ENCODE peak calls at places on chromosome 14, in eight cellular contexts. B, P, J, U, G, L, F and D are unnamed samples.

GRCh38 chr14:54829486-54830224 is 73.0 kb downstream of the GCH1 start:
- DNase-seq in G (no peak), P (no peak), B (no peak), J (no peak), F (no peak), L (no peak), U (no peak), D (no peak)

GRCh38 chr14:73339846-73340565 is 102.7 kb downstream of the PAPLN start:
- DNase-seq in J (no peak), U (no peak), L (no peak), G (peak), B (no peak), P (no peak), F (no peak), D (no peak)

GRCh38 chr14:104353921-104354701 is 215.7 kb downstream of the KIF26A start:
- DNase-seq in F (no peak), L (no peak), U (no peak), G (no peak), P (peak), J (no peak), B (no peak), D (no peak)

GRCh38 chr14:42228611-42229010 is 621.9 kb downstream of the LRFN5 start:
- DNase-seq in F (no peak), G (no peak), L (no peak), B (no peak), J (no peak), P (no peak), U (no peak), D (no peak)

GRCh38 chr14:72990171-72990570 is 36.7 kb downstream of the ZFYVE1 start:
- DNase-seq in U (no peak), J (no peak), P (no peak), G (no peak), L (no peak), B (no peak), F (no peak), D (no peak)

GRCh38 chr14:61940669-61941420 is 178.6 kb downstream of the SNAPC1 start:
- DNase-seq in P (no peak), G (no peak), F (no peak), U (no peak), B (no peak), L (no peak), J (no peak), D (no peak)

GRCh38 chr14:95256776-95257060 is 63.0 kb downstream of the CLMN start:
- DNase-seq in J (no peak), U (no peak), P (no peak), G (no peak), L (no peak), F (no peak), B (no peak), D (no peak)

GRCh38 chr14:38290601-38291190 is 34.8 kb upstream of the CLEC14A start:
- DNase-seq in L (no peak), U (peak), G (no peak), F (no peak), B (peak), J (peak), P (no peak), D (peak)

GRCh38 chr14:101104485-101104884 is 201.0 kb upstream of the RTL1 start:
- DNase-seq in G (no peak), F (no peak), P (no peak), L (no peak), J (no peak), U (no peak), B (no peak), D (no peak)

GRCh38 chr14:79076428-79076827 is 906.3 kb downstream of the NRXN3 start:
- DNase-seq in U (no peak), P (no peak), L (no peak), J (no peak), G (no peak), B (no peak), F (no peak), D (no peak)

GRCh38 chr14:106831322-106831720 is 1304.9 kb downstream of the TMEM121 start:
- DNase-seq in J (no peak), P (no peak), U (no peak), G (no peak), B (no peak), F (no peak), L (peak), D (no peak)

GRCh38 chr14:79656086-79656485 is 555.2 kb downstream of the DIO2 start:
- DNase-seq in B (no peak), F (no peak), U (no peak), J (no peak), L (no peak), G (no peak), P (no peak), D (no peak)

GRCh38 chr14:105087963-105088811 is 23.0 kb upstream of the GPR132 start:
- DNase-seq in G (peak), B (peak), F (peak), L (no peak), J (no peak), U (peak), P (no peak), D (peak)

GRCh38 chr14:73502017-73502619 is 11.4 kb downstream of the RIOX1 start:
- DNase-seq in J (no peak), P (no peak), B (peak), G (no peak), U (no peak), L (no peak), F (no peak), D (no peak)

GRCh38 chr14:77612011-77612620 is 4.3 kb downstream of the SPTLC2 start:
- DNase-seq in F (no peak), B (peak), L (no peak), U (peak), P (no peak), G (no peak), J (no peak), D (peak)

GRCh38 chr14:43894534-43894933 is 612.5 kb downstream of the FSCB start:
- DNase-seq in B (peak), P (no peak), U (no peak), L (no peak), F (no peak), G (no peak), J (no peak), D (no peak)

GRCh38 chr14:25381498-25381897 is 331.6 kb upstream of the STXBP6 start:
- DNase-seq in B (no peak), L (no peak), F (no peak), P (no peak), G (no peak), U (no peak), J (no peak), D (no peak)

GRCh38 chr14:22657861-22658260 is 13.7 kb upstream of the OR6J1 start:
- DNase-seq in B (peak), G (no peak), L (no peak), F (no peak), J (no peak), P (no peak), U (no peak), D (no peak)

GRCh38 chr14:32327255-32327961 is 1.7 kb upstream of the AKAP6 start:
- DNase-seq in B (no peak), U (no peak), J (no peak), F (no peak), L (no peak), P (no peak), G (no peak), D (no peak)

GRCh38 chr14:74921053-74921620 is 1.9 kb downstream of the RPS6KL1 start:
- DNase-seq in U (no peak), F (no peak), P (no peak), B (no peak), J (no peak), L (no peak), G (no peak), D (no peak)

GRCh38 chr14:25042362-25043299 is 7.3 kb downstream of the STXBP6 start:
- DNase-seq in B (peak), L (no peak), G (no peak), J (peak), U (peak), F (no peak), P (no peak), D (no peak)